ENCODE peak calls at places on chromosomes 5 and 9, in four cellular contexts. One of them, this sample, is unnamed.

GRCh38 chr9:133135193-133135745 is 14.2 kb upstream of the RALGDS start:
- DNase-seq in HepG2: no peak
- DNase-seq in K562: no peak
- DNase-seq in WTC11: no peak
- DNase-seq in this sample: no peak

GRCh38 chr9:29285818-29286217 is 1712.5 kb upstream of the C9orf72 start:
- DNase-seq in HepG2: no peak
- DNase-seq in K562: no peak
- DNase-seq in WTC11: no peak
- DNase-seq in this sample: no peak

GRCh38 chr5:43773032-43773830 is 170.3 kb downstream of the NNT start:
- DNase-seq in HepG2: peak; percentile 35
- DNase-seq in K562: no peak
- DNase-seq in WTC11: no peak
- DNase-seq in this sample: no peak

GRCh38 chr5:139177809-139178581 is 20.2 kb downstream of the SIL1 start:
- DNase-seq in WTC11: no peak
- DNase-seq in K562: no peak
- DNase-seq in HepG2: no peak
- DNase-seq in this sample: no peak

GRCh38 chr9:133558191-133559126 is 24.0 kb downstream of the ADAMTSL2 start:
- DNase-seq in K562: peak; percentile 75
- DNase-seq in WTC11: no peak
- DNase-seq in HepG2: peak; percentile 68
- DNase-seq in this sample: peak; percentile 34

GRCh38 chr5:115888027-115888426 is 46.3 kb downstream of the AP3S1 start:
- DNase-seq in K562: no peak
- DNase-seq in HepG2: no peak
- DNase-seq in WTC11: no peak
- DNase-seq in this sample: no peak

GRCh38 chr5:56516936-56517521 is 283.9 kb upstream of the ANKRD55 start:
- DNase-seq in HepG2: peak; percentile 67
- DNase-seq in K562: no peak
- DNase-seq in WTC11: no peak
- DNase-seq in this sample: no peak

GRCh38 chr9:81512641-81513040 is 176.7 kb downstream of the TLE1 start:
- DNase-seq in K562: no peak
- DNase-seq in HepG2: no peak
- DNase-seq in WTC11: no peak
- DNase-seq in this sample: no peak

GRCh38 chr5:90709323-90710148 is 150.9 kb downstream of the ADGRV1 start:
- DNase-seq in HepG2: peak; percentile 27
- DNase-seq in WTC11: peak; percentile 54
- DNase-seq in K562: peak; percentile 57
- DNase-seq in this sample: peak; percentile 54

GRCh38 chr9:6876195-6876594 is 118.4 kb downstream of the KDM4C start:
- DNase-seq in K562: no peak
- DNase-seq in WTC11: no peak
- DNase-seq in HepG2: no peak
- DNase-seq in this sample: no peak

GRCh38 chr5:68277427-68277826 is 61.9 kb downstream of the PIK3R1 start:
- DNase-seq in WTC11: no peak
- DNase-seq in HepG2: no peak
- DNase-seq in K562: no peak
- DNase-seq in this sample: no peak

GRCh38 chr5:156367602-156368001 is 40.6 kb downstream of the SGCD start:
- DNase-seq in HepG2: peak; percentile 2
- DNase-seq in WTC11: no peak
- DNase-seq in K562: no peak
- DNase-seq in this sample: no peak

GRCh38 chr9:91483835-91484234 is 60.2 kb upstream of the NFIL3 start:
- DNase-seq in HepG2: no peak
- DNase-seq in WTC11: no peak
- DNase-seq in K562: no peak
- DNase-seq in this sample: no peak

GRCh38 chr9:91489391-91489899 is 65.8 kb upstream of the NFIL3 start:
- DNase-seq in K562: no peak
- DNase-seq in WTC11: no peak
- DNase-seq in HepG2: no peak
- DNase-seq in this sample: no peak

GRCh38 chr9:91485006-91485405 is 61.4 kb upstream of the NFIL3 start:
- DNase-seq in HepG2: no peak
- DNase-seq in K562: no peak
- DNase-seq in WTC11: no peak
- DNase-seq in this sample: no peak

GRCh38 chr9:91483189-91483691 is 59.6 kb upstream of the NFIL3 start:
- DNase-seq in WTC11: no peak
- DNase-seq in HepG2: no peak
- DNase-seq in K562: no peak
- DNase-seq in this sample: no peak

DNA sequence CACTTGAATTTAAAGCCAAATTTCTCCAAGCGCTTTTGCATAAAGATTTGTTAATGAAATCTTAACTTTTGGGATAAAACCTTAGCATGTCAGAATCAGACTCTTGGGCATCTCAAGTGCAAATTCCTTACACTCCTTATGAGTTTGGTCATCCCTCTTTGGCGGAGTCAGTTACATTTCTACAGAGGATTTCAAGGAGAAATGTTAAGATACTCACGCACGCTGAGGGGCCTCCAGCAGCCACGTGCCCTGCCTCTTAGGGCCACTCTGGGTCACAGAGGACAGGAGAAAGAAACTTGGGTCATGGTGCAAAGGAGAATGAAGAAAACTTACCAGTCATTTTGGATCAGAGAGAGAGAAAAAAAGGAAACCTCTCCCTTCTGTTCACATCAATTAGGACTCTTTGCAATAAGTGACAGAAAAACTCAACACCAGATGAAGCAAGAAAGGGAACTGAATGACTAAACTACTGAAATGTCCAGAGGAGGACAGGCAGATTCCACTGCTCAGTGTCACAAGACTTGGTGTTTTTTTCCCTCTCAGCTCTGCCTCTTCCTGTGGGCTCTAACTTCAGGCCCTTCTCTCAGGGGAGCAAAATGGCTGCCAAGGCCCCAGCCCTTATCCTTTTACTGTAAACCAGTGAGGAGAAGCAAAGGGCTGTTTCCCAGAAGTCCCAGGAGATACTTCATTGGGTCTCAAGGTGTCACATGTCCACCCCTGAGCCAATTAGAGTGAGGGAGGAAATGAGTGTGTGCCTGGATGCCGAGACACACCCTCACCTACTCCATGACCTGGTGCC is 63.3 kb upstream of the NFIL3 start:
- DNase-seq in HepG2: no peak
- DNase-seq in K562: peak; percentile 14
- DNase-seq in WTC11: no peak
- DNase-seq in this sample: no peak
- TF ChIP-seq ELF4 in HepG2: no peak
- TF ChIP-seq ELF4 in K562: no peak
- TF ChIP-seq ELF4 in WTC11: no peak
- TF ChIP-seq ELF4 in this sample: no peak

GRCh38 chr5:123511648-123512605 is at the start of gene CSNK1G3:
- DNase-seq in WTC11: peak; percentile 94
- DNase-seq in HepG2: peak; percentile 93
- DNase-seq in K562: peak; percentile 95
- DNase-seq in this sample: peak; percentile 95

GRCh38 chr5:123512631-123513461 is 869 bp downstream of the CSNK1G3 start:
- DNase-seq in HepG2: peak; percentile 39
- DNase-seq in K562: peak; percentile 48
- DNase-seq in WTC11: peak; percentile 35
- DNase-seq in this sample: peak; percentile 26

GRCh38 chr5:123514615-123515355 is 2.8 kb downstream of the CSNK1G3 start:
- DNase-seq in K562: no peak
- DNase-seq in WTC11: no peak
- DNase-seq in HepG2: peak; percentile 61
- DNase-seq in this sample: no peak

GRCh38 chr5:123508441-123508840 is 3.5 kb upstream of the CSNK1G3 start:
- DNase-seq in WTC11: no peak
- DNase-seq in HepG2: no peak
- DNase-seq in K562: no peak
- DNase-seq in this sample: no peak

DNA sequence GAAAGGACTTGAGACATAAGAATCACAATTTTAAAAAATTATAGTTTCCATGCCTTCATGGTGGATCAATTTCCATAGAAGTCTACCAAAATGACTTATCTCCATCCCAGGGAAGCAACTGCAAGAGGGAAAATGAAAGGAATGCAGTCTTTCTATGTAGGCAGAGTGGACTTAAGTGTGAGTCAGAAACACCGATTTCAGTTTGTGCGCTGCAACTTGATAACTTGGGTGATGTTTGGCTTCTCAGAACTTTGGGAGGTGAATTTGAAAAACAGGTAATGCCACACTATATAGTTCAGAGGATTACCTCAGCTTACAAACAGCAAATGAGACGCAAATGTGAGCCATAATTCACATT is 708 bp upstream of the CSNK1G3 start:
- DNase-seq in HepG2: peak; percentile 24
- DNase-seq in K562: no peak
- DNase-seq in WTC11: no peak
- DNase-seq in this sample: no peak
- TF ChIP-seq ELF4 in HepG2: no peak
- TF ChIP-seq ELF4 in K562: no peak
- TF ChIP-seq ELF4 in WTC11: no peak
- TF ChIP-seq ELF4 in this sample: no peak

GRCh38 chr9:70954126-70954525 is 167.3 kb downstream of the TRPM3 start:
- DNase-seq in WTC11: no peak
- DNase-seq in K562: no peak
- DNase-seq in HepG2: no peak
- DNase-seq in this sample: no peak
- TF ChIP-seq ELF4 in WTC11: no peak
- TF ChIP-seq ELF4 in K562: no peak
- TF ChIP-seq ELF4 in HepG2: no peak
- TF ChIP-seq ELF4 in this sample: no peak

DNA sequence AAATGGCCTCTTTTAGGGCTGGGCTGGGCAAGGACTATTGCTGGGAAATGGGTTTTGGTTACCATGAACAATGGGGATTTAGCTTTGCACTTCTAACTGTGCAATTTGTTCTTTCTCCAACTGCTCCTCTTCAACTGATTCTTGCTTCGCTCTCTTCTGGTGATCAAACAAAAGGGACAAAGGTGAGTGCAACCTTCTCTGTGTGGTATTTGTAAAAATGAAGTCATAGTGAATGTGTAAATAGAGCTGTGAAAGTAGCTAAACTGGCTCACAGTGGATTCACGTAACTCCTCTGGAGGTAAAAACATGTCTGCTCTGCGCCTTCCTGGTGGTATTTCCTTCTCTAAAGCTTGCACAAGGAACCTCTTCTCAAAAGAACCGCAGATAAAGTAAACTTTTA is 20.9 kb upstream of the SPINK14 start:
- DNase-seq in K562: no peak
- DNase-seq in WTC11: no peak
- DNase-seq in HepG2: peak; percentile 81
- DNase-seq in this sample: no peak
- TF ChIP-seq ELF4 in K562: no peak
- TF ChIP-seq ELF4 in WTC11: no peak
- TF ChIP-seq ELF4 in HepG2: no peak
- TF ChIP-seq ELF4 in this sample: no peak

GRCh38 chr9:135503371-135504261 is 3.1 kb downstream of the MRPS2 start:
- DNase-seq in HepG2: no peak
- DNase-seq in WTC11: no peak
- DNase-seq in K562: no peak
- DNase-seq in this sample: no peak

GRCh38 chr9:135505406-135506187 is 5.1 kb downstream of the MRPS2 start:
- DNase-seq in WTC11: no peak
- DNase-seq in K562: peak; percentile 27
- DNase-seq in HepG2: no peak
- DNase-seq in this sample: no peak

GRCh38 chr9:135502873-135503321 is 2.4 kb downstream of the MRPS2 start:
- DNase-seq in HepG2: no peak
- DNase-seq in WTC11: no peak
- DNase-seq in K562: no peak
- DNase-seq in this sample: no peak

GRCh38 chr9:135506327-135507103 is 6.0 kb downstream of the MRPS2 start:
- DNase-seq in WTC11: peak; percentile 31
- DNase-seq in K562: peak; percentile 91
- DNase-seq in HepG2: no peak
- DNase-seq in this sample: no peak

GRCh38 chr9:135504262-135505229 is 4.1 kb downstream of the MRPS2 start:
- DNase-seq in WTC11: peak; percentile 70
- DNase-seq in HepG2: peak; percentile 55
- DNase-seq in K562: peak; percentile 60
- DNase-seq in this sample: peak; percentile 60
- TF ChIP-seq ELF4 in WTC11: no peak
- TF ChIP-seq ELF4 in HepG2: no peak
- TF ChIP-seq ELF4 in K562: no peak
- TF ChIP-seq ELF4 in this sample: no peak

DNA sequence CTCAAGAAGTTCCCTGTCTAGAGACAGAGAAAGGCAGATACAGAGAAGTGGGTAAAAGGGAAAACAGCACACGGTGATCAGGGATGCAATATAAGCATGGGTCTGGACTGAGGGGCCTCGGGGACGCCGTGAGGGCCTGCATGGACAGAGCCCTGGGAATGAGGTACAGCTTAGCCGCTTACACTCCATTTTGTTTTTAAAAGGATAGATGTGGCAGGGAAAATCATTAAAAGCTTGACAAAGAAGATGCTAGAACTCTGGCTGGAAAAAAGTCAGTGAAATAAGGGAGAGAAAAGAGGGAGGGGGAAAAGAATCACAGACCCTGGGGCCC is 69.1 kb downstream of the EPB41L4B start:
- DNase-seq in WTC11: no peak
- DNase-seq in K562: no peak
- DNase-seq in HepG2: no peak
- DNase-seq in this sample: no peak
- TF ChIP-seq ELF4 in WTC11: no peak
- TF ChIP-seq ELF4 in K562: no peak
- TF ChIP-seq ELF4 in HepG2: no peak
- TF ChIP-seq ELF4 in this sample: no peak

GRCh38 chr9:99433095-99433494 is 211.0 kb downstream of the SEC61B start:
- DNase-seq in HepG2: peak; percentile 15
- DNase-seq in K562: no peak
- DNase-seq in WTC11: no peak
- DNase-seq in this sample: no peak

GRCh38 chr9:99436636-99437035 is 214.6 kb downstream of the SEC61B start:
- DNase-seq in WTC11: no peak
- DNase-seq in HepG2: no peak
- DNase-seq in K562: no peak
- DNase-seq in this sample: no peak

GRCh38 chr9:99431103-99431502 is 209.0 kb downstream of the SEC61B start:
- DNase-seq in HepG2: no peak
- DNase-seq in K562: no peak
- DNase-seq in WTC11: no peak
- DNase-seq in this sample: no peak

GRCh38 chr9:99432075-99432474 is 210.0 kb downstream of the SEC61B start:
- DNase-seq in K562: no peak
- DNase-seq in HepG2: no peak
- DNase-seq in WTC11: no peak
- DNase-seq in this sample: no peak

GRCh38 chr9:99433555-99433954 is 211.5 kb downstream of the SEC61B start:
- DNase-seq in WTC11: no peak
- DNase-seq in K562: peak; percentile 34
- DNase-seq in HepG2: peak; percentile 53
- DNase-seq in this sample: peak; percentile 23
- TF ChIP-seq ELF4 in WTC11: no peak
- TF ChIP-seq ELF4 in K562: no peak
- TF ChIP-seq ELF4 in HepG2: no peak
- TF ChIP-seq ELF4 in this sample: no peak